ENCODE peak calls at places on chromosomes 2 and 18, in six cellular contexts. One of them, this sample, is unnamed.

GRCh38 chr18:48818329-48819254 is 132.2 kb downstream of the SMAD7 start:
- DNase-seq in fibroblast of pulmonary artery: no peak
- DNase-seq in LoVo: no peak
- DNase-seq in HT1080: no peak
- DNase-seq in EL: no peak
- DNase-seq in NCI-H2081: no peak
- DNase-seq in this sample: no peak

GRCh38 chr2:236117861-236118269 is 50.3 kb downstream of the GBX2 start:
- DNase-seq in LoVo: no peak
- DNase-seq in NCI-H2081: peak
- DNase-seq in HT1080: no peak
- DNase-seq in EL: no peak
- DNase-seq in fibroblast of pulmonary artery: no peak
- DNase-seq in this sample: no peak

GRCh38 chr2:68093634-68094033 is 30.8 kb upstream of the C1D start:
- DNase-seq in HT1080: no peak
- DNase-seq in LoVo: no peak
- DNase-seq in EL: no peak
- DNase-seq in fibroblast of pulmonary artery: no peak
- DNase-seq in NCI-H2081: no peak
- DNase-seq in this sample: no peak

GRCh38 chr18:4271952-4272351 is 183.2 kb downstream of the DLGAP1 start:
- DNase-seq in HT1080: no peak
- DNase-seq in LoVo: no peak
- DNase-seq in fibroblast of pulmonary artery: no peak
- DNase-seq in EL: no peak
- DNase-seq in NCI-H2081: no peak
- DNase-seq in this sample: no peak

GRCh38 chr2:41970898-41971660 is 76.7 kb upstream of the PKDCC start:
- DNase-seq in HT1080: no peak
- DNase-seq in fibroblast of pulmonary artery: no peak
- DNase-seq in LoVo: no peak
- DNase-seq in NCI-H2081: no peak
- DNase-seq in EL: no peak
- DNase-seq in this sample: no peak

GRCh38 chr18:27171993-27172392 is 13.1 kb downstream of the CHST9 start:
- DNase-seq in HT1080: no peak
- DNase-seq in NCI-H2081: no peak
- DNase-seq in fibroblast of pulmonary artery: no peak
- DNase-seq in EL: no peak
- DNase-seq in LoVo: no peak
- DNase-seq in this sample: no peak

GRCh38 chr2:168135630-168136029 is 111.8 kb downstream of the STK39 start:
- DNase-seq in NCI-H2081: no peak
- DNase-seq in fibroblast of pulmonary artery: no peak
- DNase-seq in LoVo: no peak
- DNase-seq in HT1080: no peak
- DNase-seq in EL: no peak
- DNase-seq in this sample: no peak

GRCh38 chr2:62304429-62305417 is 108.8 kb downstream of the B3GNT2 start:
- DNase-seq in fibroblast of pulmonary artery: peak
- DNase-seq in EL: peak
- DNase-seq in LoVo: peak
- DNase-seq in HT1080: peak
- DNase-seq in NCI-H2081: peak
- DNase-seq in this sample: peak

GRCh38 chr2:37619230-37619956 is 52.0 kb downstream of the CDC42EP3 start:
- DNase-seq in HT1080: no peak
- DNase-seq in fibroblast of pulmonary artery: no peak
- DNase-seq in LoVo: no peak
- DNase-seq in NCI-H2081: no peak
- DNase-seq in EL: no peak
- DNase-seq in this sample: no peak

GRCh38 chr18:77464917-77465316 is 215.3 kb downstream of the GALR1 start:
- DNase-seq in fibroblast of pulmonary artery: no peak
- DNase-seq in HT1080: no peak
- DNase-seq in EL: no peak
- DNase-seq in NCI-H2081: no peak
- DNase-seq in LoVo: no peak
- DNase-seq in this sample: no peak

GRCh38 chr18:45197526-45197970 is 417.7 kb upstream of the SLC14A2 start:
- DNase-seq in EL: no peak
- DNase-seq in LoVo: no peak
- DNase-seq in fibroblast of pulmonary artery: peak
- DNase-seq in HT1080: peak
- DNase-seq in NCI-H2081: no peak
- DNase-seq in this sample: peak

GRCh38 chr2:96098900-96099590 is 17.3 kb downstream of the ADRA2B start:
- DNase-seq in LoVo: no peak
- DNase-seq in HT1080: no peak
- DNase-seq in EL: no peak
- DNase-seq in NCI-H2081: no peak
- DNase-seq in fibroblast of pulmonary artery: no peak
- DNase-seq in this sample: no peak

GRCh38 chr2:25201265-25201664 is 32.9 kb upstream of the POMC start:
- DNase-seq in LoVo: no peak
- DNase-seq in HT1080: no peak
- DNase-seq in NCI-H2081: no peak
- DNase-seq in EL: no peak
- DNase-seq in fibroblast of pulmonary artery: no peak
- DNase-seq in this sample: peak

GRCh38 chr2:104734937-104735586 is 118.9 kb upstream of the POU3F3 start:
- DNase-seq in fibroblast of pulmonary artery: no peak
- DNase-seq in EL: no peak
- DNase-seq in HT1080: peak
- DNase-seq in LoVo: no peak
- DNase-seq in NCI-H2081: no peak
- DNase-seq in this sample: peak

GRCh38 chr2:241773511-241774418 is 2.9 kb upstream of the GAL3ST2 start:
- DNase-seq in fibroblast of pulmonary artery: no peak
- DNase-seq in HT1080: no peak
- DNase-seq in NCI-H2081: peak
- DNase-seq in LoVo: no peak
- DNase-seq in EL: no peak
- DNase-seq in this sample: no peak

GRCh38 chr2:224309216-224309615 is 92.7 kb downstream of the FAM124B start:
- DNase-seq in fibroblast of pulmonary artery: peak
- DNase-seq in EL: no peak
- DNase-seq in HT1080: peak
- DNase-seq in NCI-H2081: no peak
- DNase-seq in LoVo: no peak
- DNase-seq in this sample: peak

GRCh38 chr2:120986898-120987650 is 251.4 kb downstream of the GLI2 start:
- DNase-seq in fibroblast of pulmonary artery: no peak
- DNase-seq in HT1080: no peak
- DNase-seq in EL: no peak
- DNase-seq in NCI-H2081: no peak
- DNase-seq in LoVo: no peak
- DNase-seq in this sample: no peak

GRCh38 chr2:191234456-191234855 is 10.7 kb upstream of the MYO1B start:
- DNase-seq in fibroblast of pulmonary artery: no peak
- DNase-seq in NCI-H2081: no peak
- DNase-seq in EL: no peak
- DNase-seq in HT1080: no peak
- DNase-seq in LoVo: no peak
- DNase-seq in this sample: no peak

GRCh38 chr2:239910851-239911629 is 114.1 kb downstream of the NDUFA10 start:
- DNase-seq in EL: no peak
- DNase-seq in LoVo: no peak
- DNase-seq in HT1080: no peak
- DNase-seq in fibroblast of pulmonary artery: no peak
- DNase-seq in NCI-H2081: no peak
- DNase-seq in this sample: no peak

GRCh38 chr2:224870341-224870740 is 154.2 kb upstream of the CCDC195 start:
- DNase-seq in LoVo: no peak
- DNase-seq in HT1080: no peak
- DNase-seq in EL: peak
- DNase-seq in fibroblast of pulmonary artery: no peak
- DNase-seq in NCI-H2081: no peak
- DNase-seq in this sample: peak

GRCh38 chr18:42287047-42287446 is 332.0 kb downstream of the PIK3C3 start:
- DNase-seq in EL: no peak
- DNase-seq in NCI-H2081: no peak
- DNase-seq in HT1080: no peak
- DNase-seq in LoVo: no peak
- DNase-seq in fibroblast of pulmonary artery: no peak
- DNase-seq in this sample: no peak

GRCh38 chr2:165905854-165906253 is 47.7 kb downstream of the TTC21B start:
- DNase-seq in LoVo: no peak
- DNase-seq in HT1080: no peak
- DNase-seq in NCI-H2081: no peak
- DNase-seq in EL: peak
- DNase-seq in fibroblast of pulmonary artery: peak
- DNase-seq in this sample: no peak

GRCh38 chr2:216633616-216634316 is 546 bp downstream of the IGFBP2 start:
- DNase-seq in NCI-H2081: peak
- DNase-seq in LoVo: no peak
- DNase-seq in EL: peak
- DNase-seq in HT1080: no peak
- DNase-seq in fibroblast of pulmonary artery: no peak
- DNase-seq in this sample: peak

GRCh38 chr2:98901702-98902101 is 34.3 kb downstream of the CRACDL start:
- DNase-seq in LoVo: no peak
- DNase-seq in fibroblast of pulmonary artery: no peak
- DNase-seq in NCI-H2081: no peak
- DNase-seq in EL: no peak
- DNase-seq in HT1080: no peak
- DNase-seq in this sample: no peak

GRCh38 chr2:30336978-30337841 is 105.9 kb downstream of the LBH start:
- DNase-seq in fibroblast of pulmonary artery: no peak
- DNase-seq in HT1080: peak
- DNase-seq in LoVo: no peak
- DNase-seq in EL: no peak
- DNase-seq in NCI-H2081: no peak
- DNase-seq in this sample: peak

GRCh38 chr2:146734042-146734715 is 1110.7 kb upstream of the ACVR2A start:
- DNase-seq in NCI-H2081: peak
- DNase-seq in LoVo: peak
- DNase-seq in EL: peak
- DNase-seq in HT1080: peak
- DNase-seq in fibroblast of pulmonary artery: peak
- DNase-seq in this sample: peak

GRCh38 chr18:67916142-67916541 is 399.6 kb upstream of the DSEL start:
- DNase-seq in LoVo: no peak
- DNase-seq in NCI-H2081: peak
- DNase-seq in EL: no peak
- DNase-seq in fibroblast of pulmonary artery: peak
- DNase-seq in HT1080: no peak
- DNase-seq in this sample: peak

GRCh38 chr2:231597014-231597611 is 4.4 kb downstream of the TEX44 start:
- DNase-seq in LoVo: no peak
- DNase-seq in fibroblast of pulmonary artery: peak
- DNase-seq in NCI-H2081: no peak
- DNase-seq in HT1080: no peak
- DNase-seq in EL: peak
- DNase-seq in this sample: peak

GRCh38 chr2:144875996-144876395 is 356.1 kb upstream of the ZEB2 start:
- DNase-seq in fibroblast of pulmonary artery: no peak
- DNase-seq in LoVo: no peak
- DNase-seq in NCI-H2081: no peak
- DNase-seq in HT1080: no peak
- DNase-seq in EL: peak
- DNase-seq in this sample: no peak

GRCh38 chr2:134216152-134216829 is 37.6 kb upstream of the MGAT5 start:
- DNase-seq in LoVo: no peak
- DNase-seq in HT1080: no peak
- DNase-seq in fibroblast of pulmonary artery: no peak
- DNase-seq in EL: no peak
- DNase-seq in NCI-H2081: no peak
- DNase-seq in this sample: no peak

GRCh38 chr2:1222062-1222461 is 191.2 kb upstream of the TPO start:
- DNase-seq in fibroblast of pulmonary artery: no peak
- DNase-seq in LoVo: no peak
- DNase-seq in EL: no peak
- DNase-seq in HT1080: no peak
- DNase-seq in NCI-H2081: no peak
- DNase-seq in this sample: no peak

GRCh38 chr2:24220534-24221281 is 45.9 kb downstream of the FAM228A start:
- DNase-seq in EL: no peak
- DNase-seq in HT1080: no peak
- DNase-seq in LoVo: no peak
- DNase-seq in NCI-H2081: no peak
- DNase-seq in fibroblast of pulmonary artery: no peak
- DNase-seq in this sample: no peak

GRCh38 chr2:128789221-128789620 is 470.6 kb upstream of the HS6ST1 start:
- DNase-seq in HT1080: no peak
- DNase-seq in LoVo: no peak
- DNase-seq in EL: no peak
- DNase-seq in fibroblast of pulmonary artery: no peak
- DNase-seq in NCI-H2081: no peak
- DNase-seq in this sample: no peak

GRCh38 chr18:3806656-3807055 is 356.7 kb downstream of the TGIF1 start:
- DNase-seq in LoVo: no peak
- DNase-seq in fibroblast of pulmonary artery: no peak
- DNase-seq in EL: no peak
- DNase-seq in HT1080: peak
- DNase-seq in NCI-H2081: no peak
- DNase-seq in this sample: no peak

GRCh38 chr2:233791151-233791882 is 13.2 kb downstream of the MROH2A start:
- DNase-seq in fibroblast of pulmonary artery: no peak
- DNase-seq in HT1080: no peak
- DNase-seq in NCI-H2081: no peak
- DNase-seq in LoVo: no peak
- DNase-seq in EL: no peak
- DNase-seq in this sample: no peak

GRCh38 chr2:33766175-33766574 is 167.1 kb upstream of the FAM98A start:
- DNase-seq in EL: no peak
- DNase-seq in HT1080: no peak
- DNase-seq in NCI-H2081: no peak
- DNase-seq in fibroblast of pulmonary artery: no peak
- DNase-seq in LoVo: no peak
- DNase-seq in this sample: no peak

GRCh38 chr2:236338495-236339184 is 74.4 kb upstream of the ASB18 start:
- DNase-seq in LoVo: no peak
- DNase-seq in EL: no peak
- DNase-seq in NCI-H2081: no peak
- DNase-seq in HT1080: peak
- DNase-seq in fibroblast of pulmonary artery: peak
- DNase-seq in this sample: peak